ENCODE peak calls at places on chromosomes 6 and 20, in five cellular contexts. Y is HEK293T, B is HepG2, L is NT2/D1, T is H1. Z is an unnamed sample.

GRCh38 chr6:89085409-89086012 is 5.0 kb downstream of the PNRC1 start:
- DNase-seq in Y (no peak), B (no peak), L (no peak), T (no peak), Z (no peak)

GRCh38 chr6:145842693-145843546 is 28.3 kb upstream of the FBXO30 start:
- DNase-seq in Y (no peak), B (no peak), L (no peak), T (no peak), Z (no peak)

GRCh38 chr6:92810913-92811312 is 608.4 kb downstream of the EPHA7 start:
- DNase-seq in Y (peak), B (peak), L (no peak), T (peak), Z (peak)

GRCh38 chr20:50731930-50732690 is 730 bp downstream of the PARD6B start:
- DNase-seq in Y (no peak), B (peak), L (no peak), T (no peak), Z (no peak)

GRCh38 chr6:15515660-15516375 is 147.0 kb downstream of the DTNBP1 start:
- DNase-seq in Y (no peak), B (no peak), L (no peak), T (no peak), Z (no peak)

GRCh38 chr6:164612731-164613130 is 696.7 kb downstream of the C6orf118 start:
- DNase-seq in Y (no peak), B (no peak), L (no peak), T (no peak), Z (no peak)

GRCh38 chr6:37725967-37726366 is 28.3 kb upstream of the MDGA1 start:
- DNase-seq in Y (no peak), B (no peak), L (no peak), T (no peak), Z (no peak)

GRCh38 chr6:26254666-26255176 is 110.3 kb upstream of the BTN3A2 start:
- DNase-seq in Y (no peak), B (no peak), L (no peak), T (no peak), Z (no peak)

GRCh38 chr6:21468487-21468886 is 125.1 kb upstream of the SOX4 start:
- DNase-seq in Y (no peak), B (no peak), L (no peak), T (no peak), Z (no peak)

GRCh38 chr6:81897793-81898192 is 145.3 kb upstream of the TENT5A start:
- DNase-seq in Y (no peak), B (peak), L (no peak), T (no peak), Z (no peak)

GRCh38 chr6:11242709-11243108 is 10.2 kb upstream of the NEDD9 start:
- DNase-seq in Y (no peak), B (no peak), L (no peak), T (no peak), Z (no peak)

GRCh38 chr20:50596694-50597021 is 86.5 kb downstream of the PTPN1 start:
- DNase-seq in Y (no peak), B (no peak), L (no peak), T (no peak), Z (no peak)

GRCh38 chr6:161748535-161749386 is 474.9 kb upstream of the AGPAT4 start:
- DNase-seq in Y (peak), B (peak), L (peak), T (peak), Z (no peak)

GRCh38 chr6:14638932-14639875 is 521.6 kb downstream of the CD83 start:
- DNase-seq in Y (peak), B (no peak), L (no peak), T (no peak), Z (peak)

GRCh38 chr6:169936355-169936975 is 185.0 kb downstream of the ERMARD start:
- DNase-seq in Y (no peak), B (no peak), L (no peak), T (no peak), Z (no peak)

GRCh38 chr6:150373260-150373701 is 4.5 kb downstream of the IYD start:
- DNase-seq in Y (no peak), B (no peak), L (no peak), T (no peak), Z (no peak)

GRCh38 chr20:49768204-49769124 is 44.2 kb upstream of the SLC9A8 start:
- DNase-seq in Y (no peak), B (peak), L (peak), T (peak), Z (peak)

GRCh38 chr20:48827880-48828733 is at the start of gene PREX1:
- DNase-seq in Y (peak), B (no peak), L (peak), T (peak), Z (no peak)

GRCh38 chr6:144334150-144334708 is 49.1 kb downstream of the UTRN start:
- DNase-seq in Y (no peak), B (no peak), L (no peak), T (no peak), Z (no peak)

GRCh38 chr20:23415555-23415954 is 5.7 kb downstream of the NAPB start:
- DNase-seq in Y (no peak), B (no peak), L (no peak), T (no peak), Z (no peak)

GRCh38 chr6:4466260-4466659 is 309.9 kb upstream of the CDYL start:
- DNase-seq in Y (no peak), B (no peak), L (no peak), T (no peak), Z (no peak)

GRCh38 chr6:170046786-170047626 is 243.9 kb downstream of the DLL1 start:
- DNase-seq in Y (no peak), B (no peak), L (no peak), T (no peak), Z (no peak)

GRCh38 chr6:2072450-2072849 is 173.0 kb downstream of the GMDS start:
- DNase-seq in Y (no peak), B (no peak), L (no peak), T (no peak), Z (no peak)

GRCh38 chr6:96899019-96899418 is 1.3 kb upstream of the NDUFAF4 start:
- DNase-seq in Y (peak), B (peak), L (no peak), T (no peak), Z (no peak)

GRCh38 chr20:40010483-40010882 is 678.6 kb downstream of the MAFB start:
- DNase-seq in Y (no peak), B (no peak), L (no peak), T (no peak), Z (no peak)

GRCh38 chr6:161722394-161722793 is 448.5 kb upstream of the AGPAT4 start:
- DNase-seq in Y (no peak), B (no peak), L (no peak), T (no peak), Z (no peak)

GRCh38 chr20:17885544-17885943 is 83.0 kb downstream of the SNX5 start:
- DNase-seq in Y (no peak), B (no peak), L (no peak), T (no peak), Z (no peak)

GRCh38 chr6:82264824-82265223 is 17.3 kb upstream of the IBTK start:
- DNase-seq in Y (no peak), B (no peak), L (no peak), T (no peak), Z (no peak)

GRCh38 chr6:18391018-18391417 is 3.9 kb downstream of the RNF144B start:
- DNase-seq in Y (no peak), B (no peak), L (no peak), T (no peak), Z (no peak)

GRCh38 chr20:57941572-57942381 is 232.0 kb upstream of the PMEPA1 start:
- DNase-seq in Y (peak), B (no peak), L (no peak), T (no peak), Z (no peak)

GRCh38 chr6:142698751-142699150 is 246.2 kb downstream of the HIVEP2 start:
- DNase-seq in Y (peak), B (no peak), L (no peak), T (no peak), Z (no peak)

GRCh38 chr6:117681321-117681720 is 6.1 kb downstream of the NUS1 start:
- DNase-seq in Y (no peak), B (no peak), L (no peak), T (no peak), Z (no peak)

GRCh38 chr20:19397676-19398075 is 185.2 kb downstream of the SLC24A3 start:
- DNase-seq in Y (no peak), B (no peak), L (no peak), T (no peak), Z (no peak)

GRCh38 chr6:30717129-30717844 is at the start of gene MDC1:
- DNase-seq in Y (peak), B (peak), L (peak), T (peak), Z (peak)

GRCh38 chr6:5501837-5502236 is 240.5 kb downstream of the FARS2 start:
- DNase-seq in Y (no peak), B (no peak), L (no peak), T (no peak), Z (no peak)

GRCh38 chr6:111871725-111872520 is 1.3 kb downstream of the FYN start:
- DNase-seq in Y (peak), B (peak), L (no peak), T (no peak), Z (no peak)

GRCh38 chr6:69796081-69796626 is 656 bp downstream of the LMBRD1 start:
- DNase-seq in Y (peak), B (peak), L (no peak), T (no peak), Z (no peak)

GRCh38 chr6:78771619-78772018 is 95.7 kb upstream of the IRAK1BP1 start:
- DNase-seq in Y (no peak), B (no peak), L (no peak), T (no peak), Z (no peak)

GRCh38 chr6:78770766-78771165 is 96.6 kb upstream of the IRAK1BP1 start:
- DNase-seq in Y (no peak), B (no peak), L (no peak), T (no peak), Z (no peak)

DNA sequence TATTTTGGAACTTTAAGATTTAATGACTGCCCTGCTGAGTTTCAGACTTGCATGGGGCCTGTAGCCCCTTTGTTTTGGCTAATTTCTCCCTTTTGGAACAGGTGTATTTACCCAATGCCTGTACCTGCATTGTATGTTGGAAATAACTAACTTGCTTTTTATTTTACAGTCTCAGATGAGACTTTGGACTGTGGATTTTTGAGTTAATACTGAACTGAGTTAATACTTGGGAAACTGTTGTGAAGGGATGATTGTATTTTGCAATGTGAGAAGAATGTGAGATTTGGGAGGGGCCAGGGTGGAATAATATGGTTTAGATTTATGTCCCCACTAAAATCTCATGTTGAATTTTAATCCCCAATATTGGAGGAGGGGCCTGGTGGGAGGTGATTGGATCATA is 99.1 kb upstream of the IRAK1BP1 start:
- DNase-seq in Y (no peak), B (no peak), L (no peak), T (no peak), Z (no peak)
- TF ChIP-seq SUZ12 in Y (no peak), B (no peak), L (no peak), T (no peak), Z (no peak)

GRCh38 chr6:79764758-79765157 is 133.6 kb downstream of the SH3BGRL2 start:
- DNase-seq in Y (no peak), B (no peak), L (no peak), T (no peak), Z (no peak)

GRCh38 chr6:79763301-79763700 is 132.2 kb downstream of the SH3BGRL2 start:
- DNase-seq in Y (no peak), B (no peak), L (no peak), T (no peak), Z (no peak)

GRCh38 chr6:79756496-79756895 is 125.4 kb downstream of the SH3BGRL2 start:
- DNase-seq in Y (no peak), B (no peak), L (no peak), T (no peak), Z (no peak)

DNA sequence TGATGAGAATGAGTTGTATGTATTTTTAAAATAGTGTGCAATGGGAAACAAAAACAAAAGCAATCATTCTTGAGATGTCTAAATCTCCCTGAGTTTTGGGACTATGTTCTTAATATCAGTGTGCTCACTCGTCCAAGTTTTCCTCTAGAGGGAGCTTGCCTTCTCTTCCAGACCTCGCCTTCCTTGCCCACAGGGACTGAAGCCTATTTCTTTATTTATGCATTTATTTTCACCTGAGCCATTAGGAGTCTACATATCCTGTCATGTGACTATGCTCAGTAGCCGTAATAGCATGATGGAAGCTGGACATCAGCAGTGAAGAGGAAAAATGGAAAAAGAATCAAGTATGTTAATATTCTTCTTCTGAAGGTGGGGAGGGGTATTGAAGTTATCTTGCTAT is 131.2 kb downstream of the SH3BGRL2 start:
- DNase-seq in Y (peak), B (no peak), L (no peak), T (no peak), Z (no peak)
- TF ChIP-seq SUZ12 in Y (no peak), B (no peak), L (no peak), T (no peak), Z (no peak)

GRCh38 chr6:90368001-90368400 is 71.4 kb upstream of the BACH2 start:
- DNase-seq in Y (no peak), B (no peak), L (no peak), T (no peak), Z (no peak)
- TF ChIP-seq SUZ12 in Y (no peak), B (no peak), L (no peak), T (no peak), Z (no peak)

GRCh38 chr6:35723587-35723986 is 13.2 kb upstream of the ARMC12 start:
- DNase-seq in Y (no peak), B (no peak), L (no peak), T (no peak), Z (no peak)
- TF ChIP-seq SUZ12 in Y (no peak), B (no peak), L (no peak), T (no peak), Z (no peak)

GRCh38 chr20:6583134-6583738 is 184.2 kb upstream of the BMP2 start:
- DNase-seq in Y (peak), B (peak), L (peak), T (peak), Z (peak)
- TF ChIP-seq SUZ12 in Y (no peak), B (no peak), L (no peak), T (no peak), Z (no peak)

DNA sequence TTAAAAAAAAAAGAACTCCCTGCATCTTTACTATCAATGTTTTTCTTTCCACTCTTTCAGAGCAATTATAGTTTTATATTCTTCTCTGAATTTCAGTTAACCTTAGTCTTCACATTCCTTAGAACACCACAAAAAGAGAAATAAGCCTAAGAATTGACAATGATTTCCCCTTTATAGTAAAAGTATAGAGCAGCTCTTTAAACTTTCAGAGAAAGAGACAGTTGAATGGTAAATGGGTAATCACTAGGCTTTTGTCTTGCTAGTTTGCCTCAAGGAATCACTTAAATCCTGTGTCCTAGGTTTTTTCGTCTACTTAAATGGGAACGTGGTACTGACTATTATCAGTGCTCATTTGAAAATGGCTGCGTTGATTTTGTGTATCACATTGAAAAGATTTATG is 31.8 kb downstream of the SLX4IP start:
- DNase-seq in Y (no peak), B (no peak), L (peak), T (no peak), Z (no peak)
- TF ChIP-seq SUZ12 in Y (no peak), B (no peak), L (no peak), T (no peak), Z (no peak)

DNA sequence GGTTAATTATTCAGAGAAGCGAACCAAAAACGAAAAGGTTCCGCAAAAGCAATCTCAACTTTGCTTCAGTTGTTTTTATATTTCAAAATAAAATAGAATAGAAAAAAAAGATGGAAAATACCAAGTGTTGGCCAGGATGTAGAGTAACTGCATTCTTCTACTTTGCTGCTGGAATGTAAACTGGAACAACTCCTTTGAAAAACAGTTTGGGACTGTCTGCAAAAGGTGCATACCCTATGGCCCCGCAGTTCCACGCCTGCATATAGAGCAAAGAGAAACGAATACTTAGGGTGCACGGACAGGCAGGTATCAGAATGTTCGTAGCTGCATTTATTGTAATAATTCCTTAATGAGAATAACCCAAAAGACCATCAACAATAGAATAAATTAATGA is 574 bp upstream of the RAB23 start:
- DNase-seq in Y (no peak), B (no peak), L (no peak), T (no peak), Z (no peak)
- TF ChIP-seq SUZ12 in Y (no peak), B (no peak), L (no peak), T (no peak), Z (no peak)

DNA sequence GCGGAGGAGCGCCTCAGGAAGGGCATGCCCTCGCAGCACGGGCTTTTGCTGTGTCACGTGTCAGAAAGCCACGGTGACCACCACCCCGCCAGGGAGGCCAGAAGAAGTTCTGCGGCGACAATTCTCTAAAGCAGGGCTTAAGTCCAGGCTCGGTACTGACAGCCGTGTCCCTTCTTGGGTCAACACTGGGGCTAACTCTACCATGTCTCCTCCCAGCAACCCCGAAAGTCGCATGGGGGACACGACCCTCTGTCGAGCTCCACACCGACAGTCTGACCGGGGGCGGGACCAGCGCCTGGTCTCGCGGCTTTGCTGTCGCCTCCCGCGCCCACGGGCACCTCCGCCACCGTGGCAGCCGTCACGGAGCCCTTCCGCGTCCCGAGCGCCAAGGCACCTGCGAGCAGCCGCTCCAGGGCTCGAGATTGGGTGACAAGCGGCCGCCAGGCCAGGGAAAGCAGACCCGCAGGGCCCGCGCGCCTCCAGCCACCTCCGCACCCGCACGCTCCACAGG is 534 bp downstream of the NANP start:
- DNase-seq in Y (peak), B (peak), L (no peak), T (peak), Z (peak)
- TF ChIP-seq SUZ12 in Y (no peak), B (no peak), L (no peak), T (peak), Z (no peak)

GRCh38 chr6:154981071-154981373 is 14.1 kb upstream of the TIAM2 start:
- DNase-seq in Y (no peak), B (peak), L (no peak), T (no peak), Z (peak)
- TF ChIP-seq SUZ12 in Y (no peak), B (no peak), L (no peak), T (no peak), Z (no peak)

DNA sequence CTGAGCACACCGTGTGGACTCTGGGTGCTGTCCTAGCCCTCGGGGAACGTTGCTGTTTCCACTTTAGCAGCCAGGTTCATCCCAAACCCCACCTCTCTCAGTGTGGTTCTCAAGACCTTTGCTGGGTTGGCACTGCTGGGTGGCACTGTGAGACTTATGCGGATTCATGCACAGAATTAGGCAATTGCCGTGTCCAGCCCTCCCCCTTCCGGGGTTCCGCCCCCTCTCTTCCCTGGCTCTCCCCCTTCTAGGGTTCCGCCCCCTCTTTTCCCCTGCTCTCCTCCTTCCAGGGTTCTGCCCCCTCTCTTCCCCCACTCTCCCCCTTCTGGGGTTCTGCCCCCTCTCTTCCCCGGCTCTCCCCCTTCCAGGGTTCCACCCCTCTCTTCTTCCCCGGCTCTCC is 39.8 kb upstream of the SLCO4A1 start:
- DNase-seq in Y (no peak), B (no peak), L (no peak), T (no peak), Z (no peak)
- TF ChIP-seq SUZ12 in Y (no peak), B (no peak), L (no peak), T (no peak), Z (no peak)